ENCODE peak calls at places on chromosome 2, in seven cellular contexts. C is PC-3; X is GM23248; R is neural progenitor cell; W is MM.1S; V is CD8-positive, alpha-beta T cell; H is osteoblast. A is an unnamed sample.

GRCh38 chr2:150491943-150492342 is 4.5 kb upstream of the RND3 start:
- DNase-seq in C (peak; percentile 83), X (peak; percentile 83), R (no peak), W (no peak), V (no peak), H (peak; percentile 76), A (no peak)

GRCh38 chr2:52594036-52594435 is 1173.6 kb upstream of the CHAC2 start:
- DNase-seq in C (no peak), X (no peak), R (peak; percentile 13), W (no peak), V (no peak), H (no peak), A (no peak)

GRCh38 chr2:158202151-158202778 is 100.6 kb downstream of the UPP2 start:
- DNase-seq in C (peak; percentile 47), X (peak; percentile 13), R (no peak), W (no peak), V (no peak), H (no peak), A (no peak)

GRCh38 chr2:228700638-228701037 is 519.2 kb upstream of the SPHKAP start:
- DNase-seq in C (peak; percentile 68), X (peak; percentile 33), R (no peak), W (peak; percentile 16), V (no peak), H (no peak), A (no peak)

GRCh38 chr2:37284386-37284785 is 40.2 kb downstream of the PRKD3 start:
- DNase-seq in C (no peak), X (peak; percentile 11), R (no peak), W (no peak), V (no peak), H (no peak), A (no peak)

GRCh38 chr2:241818943-241819270 is 9.9 kb downstream of the NEU4 start:
- DNase-seq in C (no peak), X (no peak), R (no peak), W (no peak), V (no peak), H (no peak), A (peak; percentile 56)

GRCh38 chr2:187514930-187515329 is 39.3 kb downstream of the TFPI start:
- DNase-seq in C (no peak), X (no peak), R (no peak), W (no peak), V (no peak), H (no peak), A (no peak)

GRCh38 chr2:238130111-238130695 is 8.3 kb upstream of the KLHL30 start:
- DNase-seq in C (no peak), X (no peak), R (no peak), W (no peak), V (no peak), H (peak; percentile 60), A (no peak)

GRCh38 chr2:132837764-132838163 is 167.8 kb upstream of the LYPD1 start:
- DNase-seq in C (peak; percentile 6), X (no peak), R (peak; percentile 20), W (no peak), V (no peak), H (peak; percentile 8), A (no peak)

GRCh38 chr2:237128026-237128703 is 42.5 kb downstream of the COPS8 start:
- DNase-seq in C (peak; percentile 93), X (peak; percentile 99), R (peak; percentile 44), W (no peak), V (peak; percentile 5), H (peak; percentile 94), A (peak; percentile 95)

GRCh38 chr2:202278944-202279343 is 13.4 kb downstream of the NOP58 start:
- DNase-seq in C (peak; percentile 50), X (peak; percentile 84), R (peak; percentile 32), W (no peak), V (no peak), H (peak; percentile 25), A (no peak)

GRCh38 chr2:226892729-226893128 is 56.9 kb downstream of the RHBDD1 start:
- DNase-seq in C (no peak), X (peak; percentile 55), R (no peak), W (no peak), V (no peak), H (no peak), A (no peak)

GRCh38 chr2:208648368-208648767 is 241.8 kb downstream of the PTH2R start:
- DNase-seq in C (no peak), X (no peak), R (no peak), W (no peak), V (no peak), H (no peak), A (no peak)

GRCh38 chr2:65420712-65421431 is 11.5 kb downstream of the SPRED2 start:
- DNase-seq in C (peak; percentile 83), X (peak; percentile 40), R (no peak), W (no peak), V (no peak), H (peak; percentile 70), A (no peak)

GRCh38 chr2:69720404-69720803 is 21.5 kb upstream of the ANXA4 start:
- DNase-seq in C (peak; percentile 38), X (peak; percentile 43), R (no peak), W (peak; percentile 35), V (no peak), H (peak; percentile 66), A (no peak)

GRCh38 chr2:101899871-101900270 is 91.9 kb upstream of the IL1R2 start:
- DNase-seq in C (peak; percentile 78), X (no peak), R (no peak), W (no peak), V (no peak), H (no peak), A (no peak)

GRCh38 chr2:200509227-200509607 is 651 bp downstream of the KCTD18 start:
- DNase-seq in C (no peak), X (peak; percentile 50), R (peak; percentile 20), W (no peak), V (no peak), H (peak; percentile 55), A (no peak)

GRCh38 chr2:24840164-24840869 is 47.1 kb downstream of the CENPO start:
- DNase-seq in C (no peak), X (no peak), R (no peak), W (no peak), V (no peak), H (peak; percentile 65), A (no peak)

GRCh38 chr2:239440511-239440959 is 39.7 kb upstream of the HDAC4 start:
- DNase-seq in C (no peak), X (peak; percentile 18), R (peak; percentile 94), W (no peak), V (no peak), H (no peak), A (peak; percentile 58)
- H3K27ac ChIP-seq in C (no peak overlapping the region), X (no peak overlapping the region), R (peak overlapping the region; percentile 90), W (no peak overlapping the region), V (no peak overlapping the region), H (no peak overlapping the region), A (no peak overlapping the region)

DNA sequence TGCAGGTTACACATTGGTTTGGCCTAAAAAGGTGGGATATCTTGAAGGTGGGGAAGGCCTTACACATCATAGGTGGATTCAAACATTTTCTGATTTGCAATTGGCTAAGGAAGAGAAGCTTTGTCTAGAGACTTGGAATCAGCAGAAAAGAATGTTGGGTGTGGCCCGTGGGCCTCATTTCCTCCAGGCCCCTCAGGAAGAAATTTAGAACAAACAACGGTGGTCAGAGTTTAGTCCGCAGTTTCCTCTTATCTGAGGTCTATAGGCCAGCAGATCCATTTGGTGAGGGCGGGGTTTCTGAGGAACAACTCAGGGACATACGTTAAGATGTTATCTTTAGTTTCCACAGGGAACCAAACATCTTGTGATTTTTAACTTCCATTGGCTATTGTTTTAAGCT is 50.9 kb upstream of the AFF3 start:
- DNase-seq in C (peak; percentile 86), X (no peak), R (no peak), W (no peak), V (no peak), H (no peak), A (no peak)
- H3K4me1 ChIP-seq in C (peaks cover 34% of the 10 kb centered on the region), X (peaks cover 10% of the 10 kb centered on the region), R (peaks cover 13% of the 10 kb centered on the region), W (no peaks in the 10 kb centered on the region), V (no peaks in the 10 kb centered on the region), H (peaks cover 15% of the 10 kb centered on the region), A (no peaks in the 10 kb centered on the region)

GRCh38 chr2:62119313-62119969 is 76.5 kb upstream of the B3GNT2 start:
- DNase-seq in C (no peak), X (no peak), R (no peak), W (no peak), V (no peak), H (no peak), A (no peak)
- H3K36me3 ChIP-seq in C (no peaks in the 10 kb centered on the region), X (no peaks in the 10 kb centered on the region), R (no peaks in the 10 kb centered on the region), W (no peaks in the 10 kb centered on the region), V (no peaks in the 10 kb centered on the region), H (no peaks in the 10 kb centered on the region), A (no peaks in the 10 kb centered on the region)

GRCh38 chr2:20516291-20516645 is 69.4 kb downstream of the RHOB start:
- DNase-seq in C (no peak), X (no peak), R (no peak), W (no peak), V (no peak), H (peak; percentile 50), A (no peak)

GRCh38 chr2:20515293-20516220 is 68.7 kb downstream of the RHOB start:
- DNase-seq in C (no peak), X (peak; percentile 47), R (no peak), W (no peak), V (no peak), H (peak; percentile 46), A (no peak)

GRCh38 chr2:20512061-20512605 is 65.3 kb downstream of the RHOB start:
- DNase-seq in C (no peak), X (no peak), R (no peak), W (no peak), V (no peak), H (no peak), A (no peak)

GRCh38 chr2:20514596-20515269 is 67.9 kb downstream of the RHOB start:
- DNase-seq in C (peak; percentile 66), X (peak; percentile 98), R (no peak), W (no peak), V (no peak), H (peak; percentile 98), A (peak; percentile 79)

DNA sequence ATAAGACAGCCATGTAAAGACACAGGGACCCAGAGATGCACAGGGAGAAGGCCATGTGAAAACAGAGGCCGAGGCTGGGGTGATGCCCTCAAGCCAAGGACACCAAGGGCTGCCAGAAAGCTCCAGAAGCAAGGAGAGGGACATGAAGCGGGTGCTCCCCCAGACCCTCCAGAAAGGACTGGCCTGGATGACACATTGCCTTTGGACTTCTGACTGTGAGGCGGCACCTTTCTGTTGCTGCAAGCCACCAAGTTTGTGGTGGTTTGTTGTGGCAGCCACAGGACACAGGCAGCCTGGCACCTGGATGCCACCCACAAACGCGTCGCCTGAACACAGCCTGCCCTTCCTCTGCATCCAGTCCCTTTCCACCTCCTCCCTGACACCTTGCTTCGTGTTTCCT is 67.1 kb downstream of the RHOB start:
- DNase-seq in C (no peak), X (no peak), R (no peak), W (no peak), V (no peak), H (peak; percentile 30), A (no peak)
- H3K27ac ChIP-seq in C (no peak overlapping the region), X (no peak overlapping the region), R (no peak overlapping the region), W (no peak overlapping the region), V (no peak overlapping the region), H (peak overlapping the region; percentile 94), A (no peak overlapping the region)